ENCODE peak calls at places on chromosome 10, in five cellular contexts. J, N, B, E and T are unnamed samples.

GRCh38 chr10:60314306-60314940 is 75.3 kb downstream of the ANK3 start:
- DNase-seq in E (no peak), N (no peak), J (no peak), B (no peak), T (no peak)

GRCh38 chr10:19488592-19489280 is 327.5 kb upstream of the PLXDC2 start:
- DNase-seq in J (no peak), E (peak; percentile 72), B (no peak), N (no peak), T (peak; percentile 72)

GRCh38 chr10:60943372-60944158 is 420 bp downstream of the RHOBTB1 start:
- DNase-seq in J (peak; percentile 80), B (no peak), N (no peak), E (peak; percentile 91), T (peak; percentile 17)

GRCh38 chr10:10942441-10942840 is 75.2 kb upstream of the CELF2 start:
- DNase-seq in B (no peak), E (no peak), J (no peak), N (no peak), T (no peak)

GRCh38 chr10:93468532-93469213 is 13.5 kb downstream of the MYOF start:
- DNase-seq in J (no peak), E (no peak), N (no peak), B (no peak), T (no peak)

GRCh38 chr10:86123745-86124144 is 242.8 kb downstream of the GRID1 start:
- DNase-seq in N (no peak), E (no peak), J (no peak), B (no peak), T (no peak)

GRCh38 chr10:88386878-88387773 is 196.0 kb downstream of the RNLS start:
- DNase-seq in B (peak; percentile 53), E (peak; percentile 60), J (peak; percentile 20), N (no peak), T (peak; percentile 47)

GRCh38 chr10:29669149-29669548 is 34.4 kb upstream of the SVIL start:
- DNase-seq in N (no peak), E (no peak), B (no peak), J (no peak), T (no peak)

GRCh38 chr10:34889004-34889869 is 74.1 kb upstream of the PARD3 start:
- DNase-seq in J (no peak), N (no peak), E (no peak), B (no peak), T (no peak)

GRCh38 chr10:7817576-7817975 is 729 bp upstream of the TAF3 start:
- DNase-seq in E (no peak), B (no peak), N (no peak), J (no peak), T (no peak)

GRCh38 chr10:2925631-2926030 is 141.7 kb upstream of the PFKP start:
- DNase-seq in E (peak; percentile 28), B (no peak), N (no peak), J (no peak), T (no peak)

GRCh38 chr10:9786101-9786500 is 1231.6 kb upstream of the CELF2 start:
- DNase-seq in J (no peak), B (no peak), E (no peak), N (no peak), T (no peak)

GRCh38 chr10:12181065-12181775 is 14.5 kb downstream of the NUDT5 start:
- DNase-seq in N (peak; percentile 39), J (no peak), B (peak; percentile 60), E (no peak), T (no peak)

GRCh38 chr10:61662794-61663259 is at the start of gene CABCOCO1:
- DNase-seq in J (peak; percentile 41), E (peak; percentile 83), N (no peak), B (no peak), T (peak; percentile 30)

GRCh38 chr10:70584941-70585544 is 17.5 kb downstream of the PRF1 start:
- DNase-seq in E (no peak), J (no peak), B (no peak), N (no peak), T (peak; percentile 45)

GRCh38 chr10:77286851-77287250 is 350.8 kb downstream of the KCNMA1 start:
- DNase-seq in J (no peak), B (no peak), E (no peak), N (no peak), T (no peak)

GRCh38 chr10:133481657-133482056 is 27.9 kb downstream of the SCART1 start:
- DNase-seq in E (no peak), B (no peak), J (no peak), N (no peak), T (no peak)

GRCh38 chr10:101766306-101766705 is 9.6 kb downstream of the FGF8 start:
- DNase-seq in N (no peak), B (no peak), J (no peak), E (no peak), T (no peak)

GRCh38 chr10:132305654-132306340 is 2.0 kb downstream of the STK32C start:
- DNase-seq in N (no peak), B (no peak), J (no peak), E (no peak), T (no peak)

GRCh38 chr10:132739225-132739613 is 46.7 kb downstream of the NKX6-2 start:
- DNase-seq in J (no peak), B (no peak), N (no peak), E (no peak), T (no peak)

GRCh38 chr10:48289652-48290238 is 15.2 kb upstream of the FRMPD2 start:
- DNase-seq in J (peak; percentile 87), N (peak; percentile 20), E (peak; percentile 78), B (peak; percentile 25), T (peak; percentile 63)

GRCh38 chr10:45403151-45403550 is 29.1 kb downstream of the ALOX5 start:
- DNase-seq in B (no peak), J (no peak), E (no peak), N (no peak), T (no peak)

GRCh38 chr10:96645191-96645721 is 58.4 kb upstream of the TM9SF3 start:
- DNase-seq in E (no peak), N (no peak), J (no peak), B (no peak), T (no peak)

GRCh38 chr10:110165239-110165638 is 42.2 kb upstream of the MXI1 start:
- DNase-seq in N (no peak), E (peak; percentile 10), B (no peak), J (no peak), T (no peak)

GRCh38 chr10:86688398-86688921 is 20.1 kb downstream of the LDB3 start:
- DNase-seq in E (peak; percentile 76), N (no peak), B (peak; percentile 45), J (peak; percentile 70), T (no peak)

GRCh38 chr10:96378741-96379140 is 19.9 kb upstream of the OPALIN start:
- DNase-seq in E (no peak), B (no peak), N (no peak), J (no peak), T (no peak)

GRCh38 chr10:71486465-71487114 is 89.9 kb downstream of the CDH23 start:
- DNase-seq in N (no peak), J (peak; percentile 46), E (peak; percentile 67), B (no peak), T (no peak)

GRCh38 chr10:51501396-51501795 is 198.0 kb downstream of the CSTF2T start:
- DNase-seq in N (no peak), J (no peak), B (no peak), E (no peak), T (no peak)

GRCh38 chr10:132972986-132973902 is 30.9 kb upstream of the CFAP46 start:
- DNase-seq in E (no peak), J (no peak), N (no peak), B (no peak), T (no peak)

GRCh38 chr10:124886195-124886594 is 55.7 kb upstream of the ZRANB1 start:
- DNase-seq in J (no peak), N (no peak), B (no peak), E (no peak), T (no peak)

GRCh38 chr10:61899045-61899444 is 2.5 kb upstream of the ARID5B start:
- DNase-seq in B (peak; percentile 11), E (no peak), J (no peak), N (no peak), T (no peak)

GRCh38 chr10:124200011-124200410 is 106.6 kb upstream of the CHST15 start:
- DNase-seq in B (no peak), N (no peak), J (no peak), E (no peak), T (no peak)

GRCh38 chr10:48358162-48358561 is 51.7 kb downstream of the MAPK8 start:
- DNase-seq in E (no peak), J (no peak), B (no peak), N (no peak), T (no peak)

GRCh38 chr10:69577268-69578232 is 4.3 kb upstream of the NEUROG3 start:
- DNase-seq in J (no peak), N (no peak), B (no peak), E (no peak), T (no peak)

GRCh38 chr10:98391578-98391991 is 23.4 kb downstream of the PYROXD2 start:
- DNase-seq in J (no peak), N (no peak), E (peak; percentile 58), B (no peak), T (no peak)

GRCh38 chr10:42987121-42987541 is 89.7 kb upstream of the RET start:
- DNase-seq in B (no peak), E (no peak), N (no peak), J (no peak), T (no peak)

GRCh38 chr10:9010093-9010492 is 955.6 kb downstream of the GATA3 start:
- DNase-seq in N (no peak), B (peak; percentile 78), E (no peak), J (no peak), T (no peak)

GRCh38 chr10:26550774-26551526 is 112.8 kb downstream of the APBB1IP start:
- DNase-seq in B (no peak), J (no peak), N (no peak), E (no peak), T (no peak)